ENCODE peak calls at places on chromosomes 6 and 20, in five cellular contexts. E, Z, I, Y and M are unnamed samples.

GRCh38 chr20:5451643-5452210 is 135.0 kb upstream of the PROKR2 start:
- DNase-seq in Y (no peak), E (no peak), I (no peak), Z (no peak), M (no peak)

GRCh38 chr6:33620158-33620583 is 951 bp upstream of the ITPR3 start:
- DNase-seq in Y (no peak), E (peak), Z (peak), I (peak), M (no peak)

GRCh38 chr20:24781061-24781980 is 167.7 kb upstream of the CST7 start:
- DNase-seq in I (no peak), E (peak), Y (peak), Z (no peak), M (no peak)

GRCh38 chr20:23152308-23152892 is 66.3 kb upstream of the CD93 start:
- DNase-seq in I (peak), Z (peak), E (peak), Y (no peak), M (no peak)

GRCh38 chr6:158471339-158471738 is 88.6 kb upstream of the TMEM181 start:
- DNase-seq in Y (no peak), Z (no peak), I (no peak), E (no peak), M (no peak)

GRCh38 chr6:47484616-47485015 is 7.0 kb downstream of the CD2AP start:
- DNase-seq in Z (no peak), I (no peak), E (peak), Y (no peak), M (no peak)

GRCh38 chr6:5552243-5552642 is 290.9 kb downstream of the FARS2 start:
- DNase-seq in Z (no peak), I (no peak), Y (no peak), E (no peak), M (no peak)

GRCh38 chr6:3159805-3160781 is 2.7 kb upstream of the TUBB2A start:
- DNase-seq in Z (peak), Y (no peak), E (peak), I (no peak), M (peak)

GRCh38 chr20:51359947-51360346 is 182.6 kb downstream of the NFATC2 start:
- DNase-seq in Z (no peak), E (no peak), Y (no peak), I (no peak), M (no peak)

GRCh38 chr20:5484926-5485325 is 168.2 kb upstream of the PROKR2 start:
- DNase-seq in I (no peak), Z (no peak), E (no peak), Y (no peak), M (no peak)

GRCh38 chr6:31525932-31526591 is 2.7 kb upstream of the MCCD1 start:
- DNase-seq in E (peak), Z (no peak), Y (no peak), I (peak), M (no peak)

GRCh38 chr20:49595811-49596545 is 28.0 kb upstream of the PTGIS start:
- DNase-seq in Y (no peak), E (peak), I (peak), Z (no peak), M (peak)

GRCh38 chr20:45779011-45779915 is 12.4 kb downstream of the WFDC3 start:
- DNase-seq in I (peak), E (peak), Y (no peak), Z (peak), M (no peak)

GRCh38 chr6:154460306-154461071 is 50.0 kb downstream of the CNKSR3 start:
- DNase-seq in E (peak), Y (no peak), I (no peak), Z (no peak), M (no peak)